ENCODE peak calls at places on chromosomes 3 and 15, in five cellular contexts. A is Peyer's patch, C is fibroblast of mammary gland, T is B cell, X is uterus. V is an unnamed sample.

GRCh38 chr15:61517776-61518175 is 288.7 kb upstream of the RORA start:
- DNase-seq in A (no peak), C (no peak), T (no peak), X (no peak), V (no peak)

GRCh38 chr3:125990253-125990970 is 21.4 kb downstream of the ROPN1B start:
- DNase-seq in A (peak), C (peak), T (peak), X (peak), V (peak)

GRCh38 chr3:117998071-117998470 is 1036.6 kb downstream of the IGSF11 start:
- DNase-seq in A (no peak), C (peak), T (no peak), X (no peak), V (no peak)

GRCh38 chr3:114508976-114509375 is 215.1 kb downstream of the TIGIT start:
- DNase-seq in A (no peak), C (no peak), T (no peak), X (no peak), V (no peak)

GRCh38 chr3:147816770-147817169 is 407.6 kb downstream of the ZIC1 start:
- DNase-seq in A (no peak), C (peak), T (no peak), X (peak), V (no peak)

GRCh38 chr3:69888040-69888945 is 111.2 kb upstream of the SAMMSON start:
- DNase-seq in A (no peak), C (no peak), T (no peak), X (no peak), V (no peak)

GRCh38 chr3:50154476-50154839 is 666 bp upstream of the SEMA3F start:
- DNase-seq in A (no peak), C (no peak), T (no peak), X (no peak), V (no peak)

GRCh38 chr15:40204100-40204499 is 34.8 kb upstream of the PAK6 start:
- DNase-seq in A (no peak), C (no peak), T (no peak), X (no peak), V (no peak)

GRCh38 chr3:158792709-158793108 is 9.1 kb upstream of the MFSD1 start:
- DNase-seq in A (no peak), C (peak), T (no peak), X (no peak), V (no peak)

GRCh38 chr3:15305366-15305844 is 27.0 kb downstream of the SH3BP5 start:
- DNase-seq in A (no peak), C (no peak), T (no peak), X (no peak), V (no peak)

GRCh38 chr3:14440531-14441239 is 38.3 kb downstream of the SLC6A6 start:
- DNase-seq in A (no peak), C (no peak), T (no peak), X (no peak), V (no peak)

GRCh38 chr3:71725279-71725991 is at the start of gene EIF4E3:
- DNase-seq in A (peak), C (peak), T (peak), X (peak), V (no peak)

GRCh38 chr3:49673715-49674490 is at the start of gene APEH:
- DNase-seq in A (peak), C (peak), T (peak), X (peak), V (peak)

GRCh38 chr3:128358156-128358895 is 108.4 kb downstream of the DNAJB8 start:
- DNase-seq in A (no peak), C (no peak), T (no peak), X (no peak), V (no peak)

GRCh38 chr15:29337156-29337959 is 67.7 kb upstream of the NSMCE3 start:
- DNase-seq in A (no peak), C (peak), T (no peak), X (no peak), V (no peak)

GRCh38 chr3:48708481-48708889 is 8.5 kb downstream of the IP6K2 start:
- DNase-seq in A (no peak), C (peak), T (no peak), X (no peak), V (no peak)

GRCh38 chr3:128698211-128699011 is 27.6 kb upstream of the RAB7A start:
- DNase-seq in A (no peak), C (no peak), T (peak), X (peak), V (no peak)

GRCh38 chr3:153599685-153600084 is 437.7 kb downstream of the RAP2B start:
- DNase-seq in A (no peak), C (peak), T (no peak), X (no peak), V (no peak)

GRCh38 chr3:142285057-142285666 is 59.8 kb upstream of the GK5 start:
- DNase-seq in A (no peak), C (no peak), T (no peak), X (no peak), V (no peak)

GRCh38 chr15:65392368-65392767 is 14.6 kb upstream of the IGDCC3 start:
- DNase-seq in A (no peak), C (no peak), T (no peak), X (no peak), V (no peak)

GRCh38 chr3:129278970-129279906 is 568 bp downstream of the HMCES start:
- DNase-seq in A (peak), C (peak), T (no peak), X (peak), V (no peak)

GRCh38 chr3:128343287-128344045 is 123.2 kb downstream of the DNAJB8 start:
- DNase-seq in A (no peak), C (peak), T (no peak), X (no peak), V (no peak)

GRCh38 chr15:66854012-66854965 is 152.3 kb downstream of the SMAD6 start:
- DNase-seq in A (no peak), C (no peak), T (no peak), X (no peak), V (peak)

GRCh38 chr15:94674251-94674650 is 442.9 kb downstream of the MCTP2 start:
- DNase-seq in A (no peak), C (peak), T (no peak), X (peak), V (no peak)

GRCh38 chr15:94671845-94672524 is 440.6 kb downstream of the MCTP2 start:
- DNase-seq in A (no peak), C (no peak), T (no peak), X (peak), V (no peak)

GRCh38 chr15:94673801-94674200 is 442.4 kb downstream of the MCTP2 start:
- DNase-seq in A (no peak), C (no peak), T (no peak), X (no peak), V (no peak)

DNA sequence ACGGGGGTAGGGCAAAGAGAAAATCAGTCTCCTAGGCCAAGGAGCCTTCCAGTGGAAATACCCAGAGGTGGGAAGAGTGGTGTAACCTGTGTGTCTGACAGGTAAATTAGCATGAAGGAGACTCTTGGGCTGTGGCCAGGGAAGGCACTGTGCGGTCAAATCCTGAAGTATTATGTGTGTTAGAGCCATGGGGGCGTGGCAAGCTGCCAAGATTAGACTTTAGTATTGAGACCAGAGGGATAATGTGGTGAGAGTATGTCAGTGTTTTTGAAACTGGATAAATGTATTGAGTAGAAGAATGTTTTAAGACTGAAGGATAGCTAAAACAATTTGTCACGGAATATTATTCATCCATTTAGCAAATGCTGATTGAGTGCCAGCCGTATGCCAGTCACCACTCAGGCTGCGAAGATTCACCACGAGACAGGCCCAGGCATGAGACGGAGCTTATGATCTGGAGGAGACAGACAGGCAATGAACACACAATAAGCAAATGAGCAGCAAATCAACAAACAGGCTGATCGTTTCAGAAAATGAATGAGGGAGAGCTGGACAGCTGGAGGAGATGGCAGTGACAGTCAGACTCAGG is 445.9 kb downstream of the MCTP2 start:
- DNase-seq in A (no peak), C (no peak), T (no peak), X (no peak), V (no peak)
- TF ChIP-seq CTCF in A (no peak), C (no peak), T (no peak), X (no peak), V (no peak)

GRCh38 chr3:150748648-150749047 is 14.3 kb downstream of the SIAH2 start:
- DNase-seq in A (no peak), C (no peak), T (no peak), X (no peak), V (no peak)

GRCh38 chr3:150749218-150749617 is 13.8 kb downstream of the SIAH2 start:
- DNase-seq in A (no peak), C (no peak), T (no peak), X (no peak), V (no peak)

GRCh38 chr3:150747909-150748568 is 14.9 kb downstream of the SIAH2 start:
- DNase-seq in A (no peak), C (no peak), T (no peak), X (no peak), V (no peak)

GRCh38 chr3:150754896-150755295 is 8.1 kb downstream of the SIAH2 start:
- DNase-seq in A (no peak), C (no peak), T (no peak), X (no peak), V (no peak)

DNA sequence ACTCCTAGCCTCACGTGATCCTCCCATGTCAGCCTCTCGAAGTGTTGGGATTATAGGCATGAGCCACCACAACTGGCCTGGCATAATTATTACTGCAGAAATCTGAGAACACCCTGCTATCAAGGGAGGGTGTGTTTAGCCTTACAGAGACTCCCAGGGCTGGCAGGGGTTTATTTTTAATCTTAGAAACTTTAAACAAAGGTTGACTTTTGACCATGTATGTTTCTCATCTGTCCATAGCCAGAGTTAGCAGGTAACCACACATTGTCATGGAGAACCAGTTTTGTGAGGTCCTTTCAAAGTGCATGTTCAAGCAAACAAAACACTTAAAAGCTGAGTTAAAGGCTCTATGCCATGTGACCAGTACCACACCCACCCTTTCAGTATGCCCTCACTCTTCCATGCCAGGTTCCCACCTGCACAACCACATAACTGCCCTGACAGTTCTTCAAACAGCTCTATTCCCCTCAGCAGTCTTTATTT is 11.1 kb downstream of the SIAH2 start:
- DNase-seq in A (no peak), C (no peak), T (no peak), X (no peak), V (no peak)
- TF ChIP-seq CTCF in A (no peak), C (no peak), T (no peak), X (no peak), V (no peak)

GRCh38 chr3:7407107-7407506 is 546.2 kb downstream of the GRM7 start:
- DNase-seq in A (no peak), C (no peak), T (no peak), X (no peak), V (no peak)
- TF ChIP-seq CTCF in A (no peak), C (no peak), T (no peak), X (no peak), V (no peak)

GRCh38 chr3:149657458-149657795 is 398 bp downstream of the WWTR1 start:
- DNase-seq in A (no peak), C (peak), T (peak), X (peak), V (no peak)

GRCh38 chr3:149657796-149658443 is at the start of gene WWTR1:
- DNase-seq in A (peak), C (peak), T (peak), X (peak), V (peak)

GRCh38 chr3:149660462-149660861 is 2.6 kb upstream of the WWTR1 start:
- DNase-seq in A (no peak), C (no peak), T (no peak), X (no peak), V (no peak)

GRCh38 chr3:149659173-149659468 is 1.3 kb upstream of the WWTR1 start:
- DNase-seq in A (no peak), C (peak), T (no peak), X (peak), V (no peak)

GRCh38 chr3:149658444-149659172 is 783 bp upstream of the WWTR1 start:
- DNase-seq in A (peak), C (peak), T (no peak), X (peak), V (peak)
- TF ChIP-seq CTCF in A (peak), C (peak), T (no peak), X (peak), V (peak)

DNA sequence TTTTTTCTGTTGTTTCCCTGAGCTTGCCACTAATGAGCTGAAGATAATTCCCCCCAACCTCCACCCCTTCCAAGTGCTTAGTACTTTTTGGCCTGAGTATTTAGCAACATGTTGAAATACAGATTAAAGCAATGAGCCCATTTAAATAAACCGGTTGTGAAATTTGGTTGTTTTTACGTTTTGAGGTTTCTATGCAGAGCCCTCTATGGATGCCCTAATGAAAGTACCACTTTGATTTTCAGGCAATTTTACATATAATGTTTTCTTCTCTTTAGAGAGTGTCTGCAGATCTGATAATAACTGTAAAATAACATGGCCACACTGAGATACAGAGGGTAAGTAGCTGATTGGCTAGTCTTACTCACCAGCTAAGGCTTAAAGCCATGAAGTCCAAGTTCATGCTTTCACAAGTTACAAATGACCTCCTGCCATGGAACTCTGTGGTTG is 139.4 kb upstream of the SLC7A14 start:
- DNase-seq in A (no peak), C (peak), T (no peak), X (peak), V (no peak)
- TF ChIP-seq CTCF in A (no peak), C (peak), T (no peak), X (no peak), V (no peak)